ENCODE peak calls at places on chromosome 3, in seven cellular contexts. C is SK-N-SH, G is neural progenitor cell, W is GM23338, M is HCT116, A is OCI-LY7, L is hepatocyte. F is an unnamed sample.
A peak's percentile ranks its signal among the peaks of the same experiment; 100 is the strongest.

GRCh38 chr3:113084777-113085176 is 94.0 kb downstream of the GTPBP8 start:
- DNase-seq in L (no peak), W (no peak), G (no peak), C (no peak), M (no peak), A (no peak), F (peak; percentile 47)

GRCh38 chr3:150232992-150233451 is 175.1 kb upstream of the TSC22D2 start:
- DNase-seq in C (no peak), A (no peak), G (no peak), W (no peak), L (no peak), M (no peak), F (peak; percentile 95)

GRCh38 chr3:31041161-31041978 is 146.9 kb upstream of the GADL1 start:
- DNase-seq in M (peak; percentile 64), C (no peak), W (peak; percentile 76), L (peak; percentile 78), G (no peak), A (no peak), F (peak; percentile 99)

GRCh38 chr3:78978037-78978436 is 789.8 kb downstream of the ROBO1 start:
- DNase-seq in W (peak; percentile 33), G (no peak), L (no peak), A (no peak), C (no peak), M (no peak), F (peak; percentile 59)

GRCh38 chr3:11143476-11143875 is 10.8 kb upstream of the HRH1 start:
- DNase-seq in M (no peak), C (no peak), L (no peak), A (no peak), W (no peak), G (no peak), F (no peak)

GRCh38 chr3:67654099-67654831 is at the start of gene SUCLG2:
- DNase-seq in C (peak; percentile 88), M (peak; percentile 39), L (peak; percentile 94), G (peak; percentile 89), A (peak; percentile 87), W (peak; percentile 93), F (peak; percentile 56)

GRCh38 chr3:64675848-64676247 is 12.0 kb downstream of the ADAMTS9 start:
- DNase-seq in L (no peak), A (no peak), M (no peak), C (peak; percentile 59), W (no peak), G (no peak), F (no peak)

GRCh38 chr3:23649502-23649901 is 156.3 kb upstream of the UBE2E1 start:
- DNase-seq in A (no peak), G (peak; percentile 12), C (no peak), M (no peak), W (peak; percentile 39), L (no peak), F (no peak)

GRCh38 chr3:168249539-168250414 is 154.1 kb upstream of the GOLIM4 start:
- DNase-seq in L (peak; percentile 91), W (peak; percentile 95), G (peak; percentile 96), A (peak; percentile 47), C (peak; percentile 89), M (peak; percentile 36), F (peak; percentile 77)

GRCh38 chr3:119240582-119241434 is at the start of gene B4GALT4:
- DNase-seq in G (peak; percentile 97), L (peak; percentile 96), W (peak; percentile 93), A (peak; percentile 93), M (peak; percentile 74), C (peak; percentile 94), F (peak; percentile 94)

GRCh38 chr3:182964179-182964578 is 16.2 kb downstream of the DCUN1D1 start:
- DNase-seq in G (no peak), L (no peak), A (no peak), C (no peak), W (no peak), M (no peak), F (no peak)

GRCh38 chr3:136893848-136894443 is 31.9 kb downstream of the NCK1 start:
- DNase-seq in C (no peak), M (no peak), G (no peak), A (no peak), L (peak; percentile 14), W (peak; percentile 27), F (peak; percentile 75)

GRCh38 chr3:150409125-150409526 is 1.0 kb downstream of the TSC22D2 start:
- DNase-seq in L (no peak), A (peak; percentile 33), G (no peak), M (no peak), C (no peak), W (no peak), F (peak; percentile 13)

GRCh38 chr3:195556390-195556789 is 13.3 kb upstream of the PPP1R2 start:
- DNase-seq in C (no peak), L (no peak), A (no peak), W (peak; percentile 77), M (no peak), G (peak; percentile 44), F (peak; percentile 37)

GRCh38 chr3:109927161-109927560 is 589.8 kb upstream of the DPPA4 start:
- DNase-seq in A (no peak), L (peak; percentile 50), W (no peak), M (peak; percentile 98), C (peak; percentile 2), G (no peak), F (peak; percentile 97)
- TF ChIP-seq EZH2phosphoT487 in A (no peak), L (no peak), W (no peak), M (no peak), C (no peak), G (no peak), F (no peak)

DNA sequence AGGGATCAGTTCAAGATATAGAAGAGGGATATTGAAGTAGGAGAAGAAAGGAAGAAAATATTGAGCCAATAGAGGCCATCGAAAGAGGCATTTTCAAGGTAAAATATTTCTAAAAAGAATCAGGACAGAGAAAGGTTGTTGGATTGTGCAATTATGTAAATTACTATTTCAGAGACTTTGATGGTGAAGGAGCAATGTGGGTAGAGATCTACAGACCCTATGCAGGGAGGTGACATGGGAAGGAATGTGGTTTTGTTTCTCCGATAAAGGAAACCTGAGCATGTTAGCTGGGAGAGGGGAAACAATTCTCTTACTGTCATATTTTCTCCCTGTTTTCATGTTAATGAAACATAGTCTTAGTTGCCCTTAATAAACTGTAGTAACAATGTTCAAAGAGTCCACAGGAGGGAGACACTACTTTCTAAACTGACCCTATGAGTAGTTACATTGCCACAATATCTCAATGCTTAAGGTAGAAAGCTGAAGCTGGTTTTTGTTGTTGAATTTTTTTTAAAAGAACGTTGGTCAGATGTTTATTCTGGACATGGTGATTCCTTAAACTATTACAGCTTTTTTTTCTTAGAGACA is 133.3 kb downstream of the GRM7 start:
- DNase-seq in L (peak; percentile 19), M (peak; percentile 1), G (no peak), C (peak; percentile 17), A (peak; percentile 3), W (peak; percentile 16), F (peak; percentile 11)
- TF ChIP-seq CTCF in L (peak; percentile 43), M (peak; percentile 28), G (peak; percentile 48), C (no peak), A (peak; percentile 52), W (peak; percentile 21), F (peak; percentile 30)

DNA sequence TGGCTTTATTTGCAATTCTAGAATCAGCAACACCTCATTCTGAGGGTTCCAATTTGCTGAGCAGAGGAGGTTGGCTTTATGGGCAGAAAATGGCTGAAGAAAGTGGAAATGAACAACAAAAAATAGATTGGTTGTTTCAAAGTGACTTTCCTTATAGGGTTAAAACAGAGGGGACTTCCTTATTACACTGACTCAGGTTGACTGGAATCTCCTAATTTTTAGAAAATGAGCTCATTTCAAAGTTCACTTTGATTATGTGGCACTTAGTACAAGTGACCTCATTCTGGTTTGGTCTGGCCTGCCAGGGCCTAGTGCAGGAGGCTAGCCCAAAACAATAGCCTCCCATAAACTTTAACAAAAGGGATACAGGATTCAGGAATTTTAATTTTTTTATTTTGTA is 41.4 kb downstream of the NFKBIZ start:
- DNase-seq in W (no peak), A (no peak), C (no peak), G (no peak), L (no peak), M (no peak), F (peak; percentile 52)
- TF ChIP-seq EZH2phosphoT487 in W (no peak), A (no peak), C (no peak), G (no peak), L (no peak), M (no peak), F (no peak)

GRCh38 chr3:94716326-94717018 is 653.6 kb downstream of the NSUN3 start:
- DNase-seq in M (no peak), C (no peak), A (no peak), G (no peak), L (peak; percentile 18), W (peak; percentile 28), F (peak; percentile 43)
- TF ChIP-seq CTCF in M (no peak), C (peak; percentile 33), A (no peak), G (peak; percentile 21), L (peak; percentile 37), W (peak; percentile 47), F (peak; percentile 57)

GRCh38 chr3:13305623-13306022 is 114.5 kb downstream of the NUP210 start:
- DNase-seq in M (no peak), A (no peak), G (no peak), C (no peak), L (no peak), W (no peak), F (no peak)

GRCh38 chr3:13309004-13309403 is 111.1 kb downstream of the NUP210 start:
- DNase-seq in W (no peak), L (no peak), G (no peak), A (no peak), C (no peak), M (no peak), F (no peak)

GRCh38 chr3:13307041-13307440 is 113.1 kb downstream of the NUP210 start:
- DNase-seq in A (no peak), M (no peak), L (no peak), W (no peak), C (no peak), G (no peak), F (no peak)

GRCh38 chr3:13303410-13303809 is 116.7 kb downstream of the NUP210 start:
- DNase-seq in A (no peak), W (no peak), G (no peak), M (no peak), C (no peak), L (no peak), F (no peak)

DNA sequence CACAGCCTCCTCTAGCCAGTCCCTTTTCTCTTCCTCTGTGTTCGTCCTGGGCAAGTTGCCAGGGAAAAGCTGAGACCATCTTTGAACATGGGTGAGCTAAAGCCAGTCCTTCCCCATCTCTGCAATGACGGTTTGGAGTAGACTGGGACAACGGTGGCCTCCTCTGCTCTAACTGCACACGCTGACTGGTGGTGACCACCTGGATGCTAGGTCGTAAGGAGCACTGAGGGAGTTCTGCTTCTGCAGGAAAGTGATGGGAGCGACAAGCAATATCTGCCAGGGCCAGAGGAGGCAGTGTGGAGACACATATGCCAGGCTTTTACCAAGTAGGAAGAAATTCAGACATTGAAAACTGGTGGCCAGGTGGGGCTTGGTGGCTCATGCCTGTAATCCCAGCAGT is 111.7 kb downstream of the NUP210 start:
- DNase-seq in W (peak; percentile 90), L (peak; percentile 59), A (peak; percentile 56), G (peak; percentile 67), C (peak; percentile 74), M (peak; percentile 24), F (peak; percentile 72)
- TF ChIP-seq EZH2phosphoT487 in W (no peak), L (no peak), A (no peak), G (no peak), C (no peak), M (no peak), F (no peak)

F was measured in PC-3.